ENCODE peak calls at places on chromosomes 12 and 14, in four cellular contexts. U is MCF 10A, V is sciatic nerve, D is heart left ventricle. P is an unnamed sample.

GRCh38 chr12:77256924-77257323 is 191.6 kb upstream of the E2F7 start:
- DNase-seq in U (no peak), V (no peak), D (no peak), P (no peak)

GRCh38 chr14:94601961-94602391 is 10.2 kb upstream of the SERPINA3 start:
- DNase-seq in U (peak), V (peak), D (peak), P (no peak)

GRCh38 chr14:66045572-66046021 is 440.6 kb upstream of the CCDC196 start:
- DNase-seq in V (no peak), D (peak), U (no peak), P (no peak)

GRCh38 chr12:7602287-7602686 is 63.4 kb downstream of the APOBEC1 start:
- DNase-seq in D (no peak), U (peak), V (no peak), P (no peak)

GRCh38 chr14:100143934-100144333 is 15.5 kb downstream of the DEGS2 start:
- DNase-seq in U (no peak), D (no peak), V (no peak), P (no peak)

GRCh38 chr12:89678225-89678624 is 30.4 kb downstream of the ATP2B1 start:
- DNase-seq in D (no peak), V (no peak), U (no peak), P (no peak)

GRCh38 chr14:56378474-56378873 is 201.1 kb upstream of the TMEM260 start:
- DNase-seq in U (peak), D (no peak), V (no peak), P (no peak)

GRCh38 chr12:110165540-110166159 is 41.5 kb downstream of the IFT81 start:
- DNase-seq in D (no peak), U (no peak), V (no peak), P (no peak)

GRCh38 chr14:92726135-92726932 is 22.1 kb downstream of the LGMN start:
- DNase-seq in U (peak), D (peak), V (no peak), P (peak)

GRCh38 chr14:61476737-61477410 is 155.5 kb downstream of the PRKCH start:
- DNase-seq in D (peak), V (no peak), U (peak), P (peak)

GRCh38 chr12:105921872-105922669 is 216.7 kb downstream of the NUAK1 start:
- DNase-seq in U (peak), V (no peak), D (peak), P (no peak)

GRCh38 chr12:91892081-91892855 is 253.4 kb downstream of the BTG1 start:
- DNase-seq in D (no peak), U (no peak), V (no peak), P (no peak)

GRCh38 chr12:81128930-81129554 is 51.2 kb downstream of the ACSS3 start:
- DNase-seq in V (no peak), U (peak), D (peak), P (no peak)

GRCh38 chr12:127268121-127268520 is 998.8 kb upstream of the TMEM132C start:
- DNase-seq in V (no peak), U (no peak), D (no peak), P (no peak)

GRCh38 chr14:22002860-22003284 is 329.3 kb upstream of the OR4E1 start:
- DNase-seq in D (no peak), V (no peak), U (peak), P (no peak)

GRCh38 chr12:54988402-54989054 is 4.0 kb upstream of the TESPA1 start:
- DNase-seq in V (peak), U (peak), D (peak), P (no peak)

GRCh38 chr14:34030864-34031263 is 80.0 kb upstream of the EGLN3 start:
- DNase-seq in D (peak), V (peak), U (peak), P (no peak)

P was measured in CD14-positive monocyte.